ENCODE peak calls at places on chromosomes 7 and 10, in four cellular contexts. Y is HepG2, K is SK-N-SH, X is GM12878. J is an unnamed sample.

GRCh38 chr10:11874568-11875182 is 51.5 kb downstream of the PROSER2 start:
- DNase-seq in Y (peak), K (peak), X (peak), J (peak)

GRCh38 chr10:86357676-86358075 is 8.9 kb downstream of the GRID1 start:
- DNase-seq in Y (no peak), K (no peak), X (no peak), J (no peak)

GRCh38 chr10:5476918-5477525 is 22.3 kb downstream of the CALML5 start:
- DNase-seq in Y (no peak), K (no peak), X (no peak), J (no peak)

GRCh38 chr7:46391215-46391614 is 470.1 kb upstream of the IGFBP3 start:
- DNase-seq in Y (no peak), K (no peak), X (no peak), J (no peak)

GRCh38 chr7:139152149-139152548 is 42.6 kb upstream of the ZC3HAV1 start:
- DNase-seq in Y (no peak), K (no peak), X (no peak), J (no peak)

GRCh38 chr10:79266092-79266491 is 81.2 kb upstream of the PPIF start:
- DNase-seq in Y (no peak), K (no peak), X (no peak), J (no peak)

GRCh38 chr7:2493205-2493604 is 17.0 kb upstream of the GRIFIN start:
- DNase-seq in Y (no peak), K (no peak), X (no peak), J (no peak)

GRCh38 chr10:44070282-44070681 is 314.6 kb downstream of the CXCL12 start:
- DNase-seq in Y (no peak), K (no peak), X (no peak), J (no peak)

GRCh38 chr7:157432957-157433576 is 96.3 kb downstream of the DNAJB6 start:
- DNase-seq in Y (no peak), K (peak), X (no peak), J (no peak)

GRCh38 chr10:5283305-5284158 is 81.2 kb upstream of the UCN3 start:
- DNase-seq in Y (peak), K (peak), X (no peak), J (peak)

GRCh38 chr7:91949221-91950009 is 8.8 kb downstream of the AKAP9 start:
- DNase-seq in Y (no peak), K (no peak), X (no peak), J (no peak)

GRCh38 chr10:58721781-58722180 is 209.1 kb downstream of the BICC1 start:
- DNase-seq in Y (no peak), K (no peak), X (no peak), J (no peak)
- TF ChIP-seq REST in Y (no peak), K (no peak), X (no peak), J (no peak)

DNA sequence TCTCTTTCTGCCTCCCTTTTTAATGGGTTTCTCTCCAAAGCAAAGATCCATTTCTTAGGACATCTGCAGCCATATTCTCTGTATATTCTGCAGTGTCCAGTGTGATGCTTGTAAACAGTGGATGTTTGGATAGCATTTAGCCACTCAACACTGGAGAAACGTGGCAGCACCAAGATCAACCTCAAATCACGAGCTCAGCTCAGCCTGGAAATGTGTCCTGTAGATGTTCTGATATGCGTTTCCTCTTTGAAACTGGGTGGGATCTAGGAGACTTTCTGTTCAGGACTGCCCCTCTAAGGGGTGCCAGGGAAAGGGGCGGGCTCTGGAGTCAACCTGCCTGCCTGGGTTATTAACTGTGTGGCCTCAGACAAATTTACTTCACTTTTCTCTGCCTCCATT is 91.2 kb downstream of the NHLRC2 start:
- DNase-seq in Y (no peak), K (no peak), X (no peak), J (no peak)
- TF ChIP-seq JUND in Y (no peak), K (no peak), X (no peak), J (no peak)

DNA sequence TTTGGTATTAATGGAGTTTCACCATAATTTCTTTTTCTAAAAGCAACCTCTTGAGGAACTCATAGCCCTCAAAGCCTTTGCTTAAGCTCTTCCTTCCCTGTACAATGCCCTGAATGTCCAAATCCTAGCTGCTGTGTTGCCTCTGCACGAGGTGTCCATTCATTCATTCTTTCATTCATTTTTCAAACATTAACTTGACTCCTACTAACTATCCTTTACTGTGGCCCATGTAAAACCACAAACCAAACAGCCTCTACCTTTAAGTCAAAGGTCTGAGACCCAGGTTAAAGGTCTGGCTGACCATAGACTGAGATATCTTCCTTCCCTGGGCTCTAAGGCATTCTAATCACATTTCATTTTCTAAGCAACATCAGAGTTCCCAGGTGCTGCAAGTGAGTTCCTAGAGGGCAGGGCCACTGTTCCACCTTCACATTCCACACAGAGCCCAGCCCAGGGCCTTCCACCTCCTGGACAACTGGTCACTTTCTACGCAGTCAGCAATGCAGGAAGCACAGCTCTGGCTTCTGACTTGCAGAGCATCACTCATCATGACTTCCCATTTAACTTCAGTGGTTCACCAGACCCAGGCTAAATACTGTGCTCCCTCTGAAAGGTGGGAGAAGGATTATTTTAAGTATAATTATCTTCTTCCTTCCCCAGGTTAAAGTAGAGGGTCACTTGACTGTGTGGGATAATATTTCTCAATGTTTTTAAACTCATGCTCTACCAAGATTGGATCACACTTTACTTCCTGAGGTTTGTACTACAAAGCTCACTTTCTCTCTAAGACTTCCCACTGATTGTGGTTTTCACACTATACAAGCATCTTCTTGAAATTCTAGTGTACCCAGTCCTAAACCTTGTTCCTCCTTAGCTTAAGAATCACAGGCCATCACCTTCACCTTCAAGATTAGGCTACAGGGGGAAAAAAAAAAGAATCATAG is 19.1 kb downstream of the ATXN7L1 start:
- DNase-seq in Y (peak), K (no peak), X (no peak), J (no peak)
- H3K9ac ChIP-seq in Y (no peak), K (no peak), X (no peak), J (no peak)

GRCh38 chr10:92691591-92692084 is 1.9 kb downstream of the HHEX start:
- DNase-seq in Y (no peak), K (no peak), X (no peak), J (no peak)
- TF ChIP-seq REST in Y (no peak), K (no peak), X (no peak), J (no peak)

GRCh38 chr7:61576-62360 is 130.6 kb upstream of the FAM20C start:
- DNase-seq in Y (no peak), K (no peak), X (no peak), J (no peak)

GRCh38 chr7:59986-60675 is 132.2 kb upstream of the FAM20C start:
- DNase-seq in Y (no peak), K (no peak), X (no peak), J (no peak)

GRCh38 chr7:59079-59825 is 133.1 kb upstream of the FAM20C start:
- DNase-seq in Y (no peak), K (no peak), X (no peak), J (no peak)

GRCh38 chr7:61111-61510 is 131.3 kb upstream of the FAM20C start:
- DNase-seq in Y (no peak), K (no peak), X (no peak), J (no peak)

DNA sequence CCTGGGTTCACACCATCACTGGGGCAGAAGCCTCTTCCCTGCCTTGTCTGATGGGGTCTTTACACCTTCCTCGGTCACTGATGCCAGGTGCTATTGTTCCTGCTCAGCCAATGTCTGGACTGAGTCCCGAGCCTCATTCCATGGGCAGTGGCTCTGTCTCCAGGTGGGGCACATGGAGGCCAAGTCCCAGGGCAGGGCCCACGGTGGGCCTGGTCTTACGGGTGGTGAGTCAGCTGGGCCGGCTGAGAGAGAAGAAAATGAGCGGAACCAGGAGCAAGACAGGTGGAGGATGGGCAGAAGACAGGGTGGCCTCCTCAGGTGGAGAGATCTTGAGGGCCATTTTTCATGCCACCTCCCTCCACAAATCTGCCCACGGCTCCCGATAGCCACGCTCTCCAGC is 131.7 kb upstream of the FAM20C start:
- DNase-seq in Y (no peak), K (no peak), X (no peak), J (no peak)
- TF ChIP-seq JUND in Y (no peak), K (no peak), X (no peak), J (no peak)

GRCh38 chr7:18457832-18458231 is 37.7 kb upstream of the HDAC9 start:
- DNase-seq in Y (no peak), K (no peak), X (no peak), J (no peak)
- H3K9ac ChIP-seq in Y (no peak), K (no peak), X (no peak), J (no peak)

GRCh38 chr7:26865094-26865388 is 651 bp upstream of the SKAP2 start:
- DNase-seq in Y (no peak), K (peak), X (no peak), J (no peak)

GRCh38 chr7:26864309-26865093 is at the start of gene SKAP2:
- DNase-seq in Y (peak), K (peak), X (peak), J (peak)

GRCh38 chr7:26863504-26864308 is 684 bp downstream of the SKAP2 start:
- DNase-seq in Y (peak), K (no peak), X (peak), J (peak)

DNA sequence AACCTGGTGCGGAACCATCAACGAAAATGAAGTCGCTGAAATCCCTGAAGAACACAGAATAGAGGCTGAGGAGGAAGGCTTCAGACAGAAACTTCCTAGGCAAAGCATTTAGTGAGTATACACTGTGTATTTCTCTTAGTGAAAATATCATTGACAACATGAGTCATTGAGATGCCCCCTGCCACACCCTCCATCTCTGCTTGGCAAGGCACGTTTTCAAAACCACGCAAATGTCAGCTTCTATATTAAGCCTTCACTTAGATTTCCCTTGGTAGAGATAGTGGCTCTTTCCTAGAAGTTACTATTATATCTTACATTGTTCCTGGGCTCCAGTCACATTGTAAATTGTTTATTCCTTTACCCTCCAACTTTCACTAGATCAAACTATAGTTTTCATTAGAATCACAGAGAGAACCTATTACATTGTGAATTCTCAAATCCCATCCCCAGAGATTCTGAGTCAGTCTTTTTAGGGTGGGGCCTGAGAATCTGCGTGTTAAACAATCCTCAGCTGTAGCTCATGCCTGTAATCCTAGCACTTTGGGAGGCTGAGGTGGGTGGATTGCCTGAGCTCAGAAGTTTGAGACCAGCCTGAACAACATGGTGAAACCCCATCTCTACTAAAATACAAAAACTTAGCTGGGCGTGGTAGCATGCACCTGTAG is 4.6 kb upstream of the SKAP2 start:
- DNase-seq in Y (no peak), K (no peak), X (no peak), J (peak)
- TF ChIP-seq REST in Y (no peak), K (no peak), X (no peak), J (no peak)

GRCh38 chr7:101869026-101869900 is 51.8 kb downstream of the CUX1 start:
- DNase-seq in Y (no peak), K (no peak), X (no peak), J (no peak)
- TF ChIP-seq JUND in Y (no peak), K (no peak), X (no peak), J (no peak)

DNA sequence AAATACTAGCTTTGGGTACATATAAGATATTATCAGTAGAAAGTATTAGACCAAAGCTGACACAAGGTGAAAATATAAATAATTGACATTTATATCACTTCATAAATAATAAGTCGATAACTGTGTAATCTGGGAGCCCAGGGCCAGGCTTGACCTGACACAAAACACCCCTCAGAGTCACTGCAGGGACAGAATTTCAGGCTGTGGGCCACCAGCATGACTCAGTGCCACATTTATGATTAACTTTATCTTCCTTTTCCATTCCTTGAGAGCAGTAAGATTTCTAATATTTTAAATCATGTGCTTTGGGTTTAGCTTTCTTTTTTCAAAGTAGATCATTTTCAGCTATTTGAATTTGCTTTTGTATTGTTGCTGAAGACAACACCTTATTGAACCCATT is 102.9 kb upstream of the NFE2L3 start:
- DNase-seq in Y (no peak), K (no peak), X (no peak), J (no peak)
- H3K9ac ChIP-seq in Y (no peak), K (no peak), X (no peak), J (no peak)